ENCODE peak calls at places on chromosomes 11 and 22, in four cellular contexts. G, P, Z and X are unnamed samples.

GRCh38 chr11:75424396-75424795 is 8.6 kb downstream of the KLHL35 start:
- DNase-seq in G (no peak), P (no peak), Z (no peak), X (no peak)

GRCh38 chr22:25487508-25487907 is 77.0 kb upstream of the GRK3 start:
- DNase-seq in G (no peak), P (no peak), Z (no peak), X (no peak)

GRCh38 chr11:7077101-7077500 is 11.7 kb upstream of the RBMXL2 start:
- DNase-seq in G (no peak), P (peak), Z (no peak), X (no peak)

GRCh38 chr11:100837294-100837693 is 150.2 kb downstream of the ARHGAP42 start:
- DNase-seq in G (no peak), P (no peak), Z (no peak), X (no peak)

GRCh38 chr22:26589367-26589844 is 526 bp downstream of the TPST2 start:
- DNase-seq in G (no peak), P (peak), Z (peak), X (no peak)

GRCh38 chr11:77547863-77548551 is 41.7 kb upstream of the AQP11 start:
- DNase-seq in G (peak), P (no peak), Z (no peak), X (peak)

GRCh38 chr11:65503923-65504670 is 5.3 kb downstream of the MALAT1 start:
- DNase-seq in G (peak), P (no peak), Z (no peak), X (peak)

GRCh38 chr11:84384637-84385227 is 1098.6 kb upstream of the CCDC90B start:
- DNase-seq in G (peak), P (no peak), Z (no peak), X (peak)

GRCh38 chr11:29260939-29261705 is 755.7 kb downstream of the KCNA4 start:
- DNase-seq in G (peak), P (no peak), Z (no peak), X (no peak)

DNA sequence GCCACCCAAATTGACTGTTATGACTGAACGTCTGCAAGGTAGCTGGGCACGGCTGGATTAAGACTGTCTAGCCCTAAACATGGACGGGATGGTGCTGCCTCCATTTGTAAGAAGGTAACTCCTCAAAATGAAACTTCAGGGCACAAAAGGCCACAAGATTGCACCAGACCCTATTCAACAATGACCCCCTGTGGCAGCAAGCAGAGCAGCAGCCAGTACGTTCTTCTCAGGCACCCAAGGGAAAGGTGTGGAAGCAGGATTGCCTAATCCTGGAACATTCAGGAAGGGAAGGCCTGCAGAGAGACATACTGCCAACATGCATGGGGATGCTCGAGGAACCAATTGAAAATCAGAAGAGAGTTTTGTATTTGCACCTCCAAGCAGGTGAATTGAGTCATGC is 4.5 kb upstream of the TBX10 start:
- DNase-seq in G (peak), P (no peak), Z (no peak), X (no peak)
- TF ChIP-seq CTCF in G (peak), P (no peak), Z (peak), X (peak)

DNA sequence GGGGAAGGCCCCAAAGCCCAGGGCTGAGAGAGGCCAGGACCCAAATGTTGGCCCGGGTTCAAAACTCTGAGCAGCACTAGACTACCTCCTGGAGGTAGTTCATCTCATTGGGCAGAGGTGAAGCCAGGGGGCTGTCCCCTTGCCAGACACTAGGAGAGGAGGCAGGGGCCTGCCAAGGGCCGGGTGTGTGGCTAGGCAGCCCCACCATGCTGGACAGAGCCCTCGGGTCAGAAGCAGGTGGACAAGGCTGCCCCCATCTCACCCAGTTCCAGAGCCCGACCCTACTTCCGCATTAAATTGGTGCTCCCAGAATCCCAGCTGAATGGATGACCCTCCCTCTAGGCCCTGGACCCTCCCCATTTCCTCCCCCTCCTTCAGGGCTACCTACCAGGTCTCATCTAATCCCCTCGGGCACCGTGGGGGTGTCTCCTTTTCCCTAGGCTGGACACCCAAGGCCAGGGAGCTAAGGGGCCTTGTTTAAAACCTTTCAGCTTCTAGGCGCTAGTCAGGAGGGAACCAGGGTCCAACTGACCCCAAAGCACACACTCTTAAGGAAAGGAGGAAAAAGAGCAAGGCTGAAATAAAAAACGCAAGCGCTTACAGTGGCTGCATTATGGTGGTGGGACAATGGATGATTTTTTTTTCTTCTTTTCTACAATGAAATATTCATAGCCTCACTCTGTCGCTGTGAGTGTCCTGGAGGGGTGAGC is 72.1 kb upstream of the TCF20 start:
- DNase-seq in G (no peak), P (no peak), Z (no peak), X (no peak)
- H3K4me3 ChIP-seq in G (no peak), P (no peak), Z (peak), X (peak)

GRCh38 chr11:105456950-105457349 is 152.9 kb upstream of the GRIA4 start:
- DNase-seq in G (no peak), P (no peak), Z (no peak), X (no peak)
- TF ChIP-seq CTCF in G (no peak), P (no peak), Z (no peak), X (peak)

DNA sequence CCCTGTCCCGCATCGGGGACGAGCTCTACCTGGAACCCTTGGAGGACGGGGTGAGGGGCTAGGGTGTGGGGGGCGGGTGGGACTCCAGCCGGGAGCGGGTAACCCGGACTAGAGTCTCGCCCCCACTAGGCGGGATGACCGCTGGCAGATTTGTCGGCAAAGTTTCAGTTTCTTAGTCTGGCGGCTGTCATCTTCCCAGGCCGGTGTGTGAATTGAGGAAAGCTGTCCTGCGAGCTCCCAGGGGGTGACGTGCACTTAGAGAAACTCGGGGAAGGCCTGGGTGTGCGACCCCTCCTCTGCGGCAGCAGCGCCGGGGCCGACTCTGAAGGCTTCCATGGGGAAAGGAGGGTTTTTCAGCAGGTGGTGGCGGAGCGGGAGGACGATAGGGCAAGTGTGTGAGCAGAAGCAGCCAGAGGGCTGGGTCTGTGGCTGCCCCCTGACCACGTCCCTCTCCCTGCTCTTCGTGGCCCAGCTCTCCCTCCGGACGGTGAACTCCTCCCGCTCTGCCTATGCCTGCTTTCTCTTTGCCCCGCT is 463 bp downstream of the RAD9A start:
- DNase-seq in G (no peak), P (peak), Z (no peak), X (no peak)
- H3K4me3 ChIP-seq in G (peak), P (peak), Z (peak), X (peak)